ENCODE peak calls at places on chromosomes 7 and 10, in seven cellular contexts. S, R, Z, I, P, U and C are unnamed samples.

GRCh38 chr10:104330168-104331117 is 7.8 kb downstream of the ITPRIP start:
- DNase-seq in I (peak), U (peak), Z (peak), P (no peak), S (no peak), R (no peak), C (no peak)

GRCh38 chr7:47149208-47149864 is 432.6 kb downstream of the TNS3 start:
- DNase-seq in Z (peak), R (no peak), U (no peak), S (no peak), I (no peak), P (no peak), C (no peak)

GRCh38 chr10:105538933-105539332 is 897.8 kb downstream of the SORCS3 start:
- DNase-seq in R (no peak), I (no peak), P (no peak), U (no peak), Z (peak), S (no peak), C (no peak)

GRCh38 chr7:38160003-38160571 is 18.0 kb upstream of the STARD3NL start:
- DNase-seq in I (no peak), S (no peak), P (no peak), Z (no peak), R (no peak), U (no peak), C (no peak)

GRCh38 chr7:79933144-79933543 is 201.5 kb upstream of the GNAI1 start:
- DNase-seq in P (no peak), S (no peak), U (no peak), I (no peak), R (no peak), Z (no peak), C (no peak)

GRCh38 chr10:101940916-101941315 is 97.3 kb upstream of the KCNIP2 start:
- DNase-seq in P (no peak), S (no peak), R (no peak), I (no peak), U (no peak), Z (no peak), C (no peak)

GRCh38 chr7:29086545-29086944 is 59.8 kb downstream of the CPVL start:
- DNase-seq in P (no peak), S (no peak), I (no peak), Z (no peak), U (no peak), R (no peak), C (no peak)

GRCh38 chr7:66629659-66630058 is 978 bp downstream of the KCTD7 start:
- DNase-seq in Z (peak), S (no peak), R (no peak), U (no peak), P (no peak), I (no peak), C (no peak)

GRCh38 chr7:150413640-150414081 is 34.5 kb downstream of the ZNF775 start:
- DNase-seq in I (no peak), S (no peak), U (no peak), P (no peak), R (no peak), Z (no peak), C (no peak)

GRCh38 chr7:148883233-148884048 is 650 bp downstream of the EZH2 start:
- DNase-seq in U (no peak), S (no peak), I (peak), R (peak), P (peak), Z (peak), C (peak)

GRCh38 chr7:138768251-138768650 is 29.5 kb upstream of the TMEM213 start:
- DNase-seq in Z (no peak), S (no peak), R (no peak), U (no peak), I (no peak), P (no peak), C (no peak)

GRCh38 chr10:123637326-123637880 is 28.8 kb upstream of the GPR26 start:
- DNase-seq in S (no peak), I (no peak), Z (no peak), U (no peak), R (no peak), P (no peak), C (no peak)

GRCh38 chr7:19362099-19362498 is 216.9 kb upstream of the FERD3L start:
- DNase-seq in Z (no peak), S (no peak), P (no peak), R (no peak), U (no peak), I (no peak), C (no peak)

GRCh38 chr10:2873769-2874168 is 193.6 kb upstream of the PFKP start:
- DNase-seq in Z (no peak), R (no peak), P (no peak), U (no peak), S (no peak), I (no peak), C (no peak)

GRCh38 chr7:74044366-74045350 is 16.7 kb downstream of the ELN start:
- DNase-seq in Z (no peak), S (no peak), U (no peak), P (no peak), R (no peak), I (no peak), C (no peak)

GRCh38 chr10:30534465-30535144 is 94.9 kb downstream of the LYZL2 start:
- DNase-seq in Z (peak), U (peak), S (no peak), R (peak), I (peak), P (no peak), C (peak)

GRCh38 chr10:30439931-30440330 is 5.9 kb downstream of the MAP3K8 start:
- DNase-seq in P (no peak), Z (no peak), I (no peak), U (no peak), S (no peak), R (no peak), C (no peak)

GRCh38 chr10:132306951-132307751 is 599 bp downstream of the STK32C start:
- DNase-seq in I (peak), S (no peak), R (no peak), P (peak), U (no peak), Z (peak), C (peak)

GRCh38 chr7:3332308-3332707 is 31.3 kb downstream of the SDK1 start:
- DNase-seq in U (no peak), S (no peak), R (no peak), Z (no peak), I (no peak), P (no peak), C (no peak)

GRCh38 chr10:110737886-110738634 is 93.9 kb downstream of the RBM20 start:
- DNase-seq in Z (no peak), R (no peak), S (no peak), P (no peak), U (no peak), I (no peak), C (no peak)

GRCh38 chr10:100888957-100889356 is 23.8 kb upstream of the SLF2 start:
- DNase-seq in I (peak), P (no peak), S (no peak), Z (no peak), R (no peak), U (no peak), C (no peak)

GRCh38 chr10:23630880-23631279 is 192.0 kb downstream of the OTUD1 start:
- DNase-seq in I (no peak), R (no peak), S (no peak), P (no peak), U (no peak), Z (no peak), C (no peak)

GRCh38 chr7:44114586-44115310 is 8.6 kb downstream of the POLD2 start:
- DNase-seq in S (no peak), I (no peak), R (no peak), P (no peak), Z (no peak), U (peak), C (no peak)

GRCh38 chr10:18005445-18005780 is 53.7 kb downstream of the SLC39A12 start:
- DNase-seq in R (no peak), S (no peak), U (no peak), P (no peak), I (no peak), Z (no peak), C (no peak)